ENCODE peak calls at places on chromosomes 1 and 21, in nine cellular contexts. R, F, E, I, S, T, K, W and J are unnamed samples.

GRCh38 chr1:201937624-201938212 is 8.6 kb downstream of the LMOD1 start:
- DNase-seq in R (peak), F (no peak), E (peak), I (no peak), S (no peak), T (peak), K (no peak), W (no peak), J (no peak)

GRCh38 chr1:23555949-23556640 is 3.2 kb downstream of the ID3 start:
- DNase-seq in R (peak), F (peak), E (peak), I (peak), S (no peak), T (peak), K (no peak), W (no peak), J (no peak)

GRCh38 chr1:40153073-40153770 is 8.0 kb upstream of the RLF start:
- DNase-seq in R (peak), F (peak), E (peak), I (peak), S (peak), T (peak), K (no peak), W (no peak), J (no peak)

GRCh38 chr1:36134031-36134430 is 9.0 kb upstream of the COL8A2 start:
- DNase-seq in R (no peak), F (no peak), E (no peak), I (no peak), S (no peak), T (no peak), K (no peak), W (no peak), J (no peak)

GRCh38 chr1:110548381-110548780 is 29.4 kb upstream of the KCNA10 start:
- DNase-seq in R (peak), F (no peak), E (peak), I (peak), S (no peak), T (no peak), K (no peak), W (no peak), J (no peak)

GRCh38 chr1:31082385-31082784 is 16.9 kb upstream of the PUM1 start:
- DNase-seq in R (no peak), F (no peak), E (no peak), I (no peak), S (no peak), T (no peak), K (no peak), W (no peak), J (no peak)

GRCh38 chr1:20237646-20238045 is 51.3 kb upstream of the PLA2G2C start:
- DNase-seq in R (no peak), F (no peak), E (no peak), I (peak), S (no peak), T (no peak), K (no peak), W (no peak), J (no peak)

GRCh38 chr1:44557756-44558155 is 116.5 kb downstream of the TMEM53 start:
- DNase-seq in R (no peak), F (no peak), E (no peak), I (no peak), S (no peak), T (no peak), K (no peak), W (no peak), J (no peak)

GRCh38 chr1:145720878-145721671 is 1.8 kb downstream of the CD160 start:
- DNase-seq in R (peak), F (peak), E (peak), I (peak), S (peak), T (peak), K (peak), W (peak), J (peak)

GRCh38 chr1:27341525-27342252 is at the start of gene SYTL1:
- DNase-seq in R (peak), F (peak), E (peak), I (peak), S (peak), T (peak), K (no peak), W (peak), J (peak)

GRCh38 chr1:168373869-168374268 is 93.2 kb downstream of the TBX19 start:
- DNase-seq in R (peak), F (no peak), E (no peak), I (no peak), S (no peak), T (no peak), K (no peak), W (no peak), J (no peak)

GRCh38 chr1:54161495-54162168 is 8.8 kb upstream of the CDCP2 start:
- DNase-seq in R (no peak), F (no peak), E (no peak), I (no peak), S (no peak), T (no peak), K (no peak), W (no peak), J (no peak)

GRCh38 chr1:208737922-208738321 is 493.7 kb upstream of the PLXNA2 start:
- DNase-seq in R (no peak), F (no peak), E (no peak), I (no peak), S (no peak), T (no peak), K (no peak), W (no peak), J (no peak)

GRCh38 chr1:247452447-247453039 is 5.4 kb downstream of the OR2B11 start:
- DNase-seq in R (no peak), F (no peak), E (no peak), I (no peak), S (no peak), T (no peak), K (no peak), W (no peak), J (no peak)

GRCh38 chr1:187654635-187655034 is 825.9 kb downstream of the PLA2G4A start:
- DNase-seq in R (peak), F (no peak), E (peak), I (no peak), S (no peak), T (no peak), K (no peak), W (no peak), J (no peak)

GRCh38 chr1:205274041-205274691 is 46.4 kb downstream of the TMCC2 start:
- DNase-seq in R (no peak), F (no peak), E (no peak), I (peak), S (no peak), T (no peak), K (no peak), W (peak), J (no peak)

GRCh38 chr1:6459850-6460265 is 6.1 kb downstream of the TNFRSF25 start:
- DNase-seq in R (no peak), F (peak), E (no peak), I (no peak), S (peak), T (no peak), K (no peak), W (no peak), J (peak)
- H3K4me3 ChIP-seq in R (no peak), F (peak), E (no peak), I (no peak), S (no peak), T (no peak), K (peak), W (no peak), J (peak)

GRCh38 chr1:160576430-160576829 is 2.9 kb downstream of the CD84 start:
- DNase-seq in R (no peak), F (no peak), E (no peak), I (no peak), S (no peak), T (no peak), K (no peak), W (no peak), J (no peak)

GRCh38 chr1:160578175-160578693 is 1.1 kb downstream of the CD84 start:
- DNase-seq in R (no peak), F (no peak), E (no peak), I (peak), S (no peak), T (no peak), K (no peak), W (no peak), J (no peak)

GRCh38 chr1:160576866-160577265 is 2.4 kb downstream of the CD84 start:
- DNase-seq in R (no peak), F (no peak), E (no peak), I (no peak), S (no peak), T (no peak), K (no peak), W (no peak), J (no peak)

GRCh38 chr1:160578694-160579191 is 553 bp downstream of the CD84 start:
- DNase-seq in R (no peak), F (no peak), E (no peak), I (no peak), S (no peak), T (no peak), K (no peak), W (no peak), J (no peak)

DNA sequence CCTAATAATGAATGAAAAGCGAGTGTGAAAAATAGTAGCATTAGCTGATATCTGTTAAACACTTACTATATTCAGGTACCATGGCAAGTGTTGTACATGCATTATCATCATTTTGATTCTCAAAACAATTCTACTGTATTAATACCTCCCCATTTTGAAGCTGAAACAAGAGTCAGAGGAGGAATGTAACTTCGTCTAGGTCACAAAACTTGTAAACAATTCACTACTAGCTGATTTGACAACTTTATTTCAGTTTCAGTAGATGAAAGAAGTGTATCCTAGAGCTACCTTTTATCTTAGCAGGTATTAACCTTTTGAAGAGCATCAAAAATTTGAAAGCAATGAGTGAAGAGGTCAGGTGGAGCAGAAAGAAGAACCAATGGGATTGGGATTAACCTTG is 1.6 kb downstream of the CD84 start:
- DNase-seq in R (no peak), F (no peak), E (no peak), I (no peak), S (no peak), T (no peak), K (no peak), W (no peak), J (no peak)
- H3K4me3 ChIP-seq in R (no peak), F (peak), E (no peak), I (peak), S (peak), T (no peak), K (peak), W (no peak), J (peak)

GRCh38 chr21:29092102-29092959 is 18.9 kb upstream of the CCT8 start:
- DNase-seq in R (peak), F (no peak), E (peak), I (no peak), S (no peak), T (peak), K (no peak), W (no peak), J (no peak)
- H3K4me3 ChIP-seq in R (no peak), F (no peak), E (no peak), I (no peak), S (no peak), T (no peak), K (no peak), W (no peak), J (no peak)

DNA sequence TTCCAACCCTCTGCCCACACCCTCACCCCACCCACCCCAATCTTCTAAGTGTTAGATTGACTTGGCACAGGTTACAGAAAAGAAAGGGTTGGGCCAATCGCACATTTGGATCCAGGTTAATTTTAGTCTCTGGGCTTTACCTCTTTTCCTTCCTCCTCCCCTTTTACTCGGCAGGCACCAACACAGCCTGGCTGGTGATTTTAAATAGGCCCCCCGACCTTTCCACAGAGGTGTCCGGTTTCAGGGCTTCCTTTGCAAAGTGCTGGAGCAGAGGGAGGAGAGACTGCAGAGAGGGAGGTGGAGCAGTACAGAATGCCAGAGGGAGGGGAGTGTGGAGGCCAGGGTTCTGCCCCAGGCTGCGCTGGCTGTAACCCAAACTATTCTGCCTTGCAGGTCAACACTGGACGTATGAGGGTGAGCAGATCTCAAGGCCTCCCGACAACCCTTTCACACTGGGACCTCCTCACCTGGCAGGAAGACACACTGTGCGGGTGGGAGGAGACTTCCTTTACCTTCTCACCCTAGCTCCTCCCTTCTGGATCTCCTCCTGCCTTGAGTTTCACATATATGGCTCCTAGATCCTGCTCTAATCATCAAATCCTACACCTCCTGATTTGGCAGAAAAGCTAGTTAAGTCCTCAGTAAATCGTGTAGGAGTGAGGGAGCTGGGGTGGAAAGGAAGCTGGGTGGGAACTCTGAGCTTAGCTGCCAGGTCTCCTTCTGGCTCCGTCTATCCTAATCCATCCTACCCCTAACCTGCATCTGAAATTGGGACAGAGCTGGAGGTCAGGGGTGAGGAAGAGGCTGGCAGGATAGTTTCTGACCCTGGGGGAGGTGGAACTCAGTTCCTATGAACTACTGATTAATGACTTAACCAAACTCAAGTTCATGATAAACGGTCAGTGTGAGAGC is 2.4 kb downstream of the CA14 start:
- DNase-seq in R (no peak), F (no peak), E (no peak), I (no peak), S (no peak), T (no peak), K (no peak), W (peak), J (no peak)
- H3K4me3 ChIP-seq in R (no peak), F (no peak), E (no peak), I (no peak), S (no peak), T (no peak), K (no peak), W (peak), J (no peak)